ENCODE peak calls at places on chromosomes 11 and 22, in ten cellular contexts. One of them, this sample, is unnamed.

GRCh38 chr22:33038836-33039235 is 19.3 kb downstream of the SYN3 start:
- DNase-seq in NCI-H1436: no peak
- DNase-seq in stimulated activated naive CD8-positive, alpha-beta T cell treated with anti-CD3 and anti-CD28 coated beads, Interleukin-15, Interleukin-2, amounts not matched to agents 100 U/mL and 50 U/mL, for 24 hours: no peak
- DNase-seq in midbrain: no peak
- DNase-seq in SW 1271: no peak
- DNase-seq in amniotic stem cell: no peak
- DNase-seq in body of pancreas: no peak
- DNase-seq in upper lobe of left lung: no peak
- DNase-seq in colonic mucosa: no peak
- DNase-seq in posterior vena cava: no peak
- DNase-seq in this sample: no peak

GRCh38 chr11:86660011-86660595 is 12.3 kb downstream of the ME3 start:
- DNase-seq in colonic mucosa: no peak
- DNase-seq in stimulated activated naive CD8-positive, alpha-beta T cell treated with anti-CD3 and anti-CD28 coated beads, Interleukin-15, Interleukin-2, amounts not matched to agents 100 U/mL and 50 U/mL, for 24 hours: no peak
- DNase-seq in SW 1271: peak; percentile 41
- DNase-seq in amniotic stem cell: peak; percentile 3
- DNase-seq in NCI-H1436: no peak
- DNase-seq in posterior vena cava: no peak
- DNase-seq in midbrain: no peak
- DNase-seq in body of pancreas: no peak
- DNase-seq in upper lobe of left lung: no peak
- DNase-seq in this sample: no peak

GRCh38 chr22:44398791-44399190 is 86.0 kb upstream of the SHISAL1 start:
- DNase-seq in stimulated activated naive CD8-positive, alpha-beta T cell treated with anti-CD3 and anti-CD28 coated beads, Interleukin-15, Interleukin-2, amounts not matched to agents 100 U/mL and 50 U/mL, for 24 hours: no peak
- DNase-seq in upper lobe of left lung: peak; percentile 25
- DNase-seq in midbrain: no peak
- DNase-seq in NCI-H1436: no peak
- DNase-seq in body of pancreas: peak; percentile 8
- DNase-seq in amniotic stem cell: no peak
- DNase-seq in posterior vena cava: peak; percentile 14
- DNase-seq in SW 1271: no peak
- DNase-seq in colonic mucosa: peak; percentile 8
- DNase-seq in this sample: peak; percentile 42

GRCh38 chr11:119728651-119729580 is at the start of gene NECTIN1:
- DNase-seq in upper lobe of left lung: peak; percentile 99
- DNase-seq in SW 1271: peak; percentile 81
- DNase-seq in posterior vena cava: peak; percentile 97
- DNase-seq in NCI-H1436: peak; percentile 91
- DNase-seq in body of pancreas: peak; percentile 89
- DNase-seq in stimulated activated naive CD8-positive, alpha-beta T cell treated with anti-CD3 and anti-CD28 coated beads, Interleukin-15, Interleukin-2, amounts not matched to agents 100 U/mL and 50 U/mL, for 24 hours: peak; percentile 93
- DNase-seq in amniotic stem cell: peak; percentile 78
- DNase-seq in colonic mucosa: peak; percentile 94
- DNase-seq in midbrain: peak; percentile 92
- DNase-seq in this sample: peak; percentile 89

GRCh38 chr11:69864930-69865661 is 45.9 kb upstream of the FGF3 start:
- DNase-seq in body of pancreas: no peak
- DNase-seq in NCI-H1436: no peak
- DNase-seq in upper lobe of left lung: peak; percentile 51
- DNase-seq in posterior vena cava: peak; percentile 71
- DNase-seq in stimulated activated naive CD8-positive, alpha-beta T cell treated with anti-CD3 and anti-CD28 coated beads, Interleukin-15, Interleukin-2, amounts not matched to agents 100 U/mL and 50 U/mL, for 24 hours: no peak
- DNase-seq in SW 1271: no peak
- DNase-seq in colonic mucosa: no peak
- DNase-seq in midbrain: no peak
- DNase-seq in amniotic stem cell: no peak
- DNase-seq in this sample: no peak

GRCh38 chr11:70467196-70468085 is 69.1 kb downstream of the CTTN start:
- DNase-seq in body of pancreas: peak; percentile 53
- DNase-seq in midbrain: peak; percentile 45
- DNase-seq in stimulated activated naive CD8-positive, alpha-beta T cell treated with anti-CD3 and anti-CD28 coated beads, Interleukin-15, Interleukin-2, amounts not matched to agents 100 U/mL and 50 U/mL, for 24 hours: peak; percentile 77
- DNase-seq in posterior vena cava: peak; percentile 82
- DNase-seq in amniotic stem cell: peak; percentile 19
- DNase-seq in NCI-H1436: peak; percentile 46
- DNase-seq in upper lobe of left lung: no peak
- DNase-seq in SW 1271: peak; percentile 49
- DNase-seq in colonic mucosa: peak; percentile 71
- DNase-seq in this sample: peak; percentile 51

GRCh38 chr11:118157186-118157895 is 4.7 kb upstream of the SCN4B start:
- DNase-seq in NCI-H1436: no peak
- DNase-seq in stimulated activated naive CD8-positive, alpha-beta T cell treated with anti-CD3 and anti-CD28 coated beads, Interleukin-15, Interleukin-2, amounts not matched to agents 100 U/mL and 50 U/mL, for 24 hours: no peak
- DNase-seq in amniotic stem cell: no peak
- DNase-seq in colonic mucosa: no peak
- DNase-seq in upper lobe of left lung: no peak
- DNase-seq in body of pancreas: no peak
- DNase-seq in midbrain: no peak
- DNase-seq in posterior vena cava: no peak
- DNase-seq in SW 1271: no peak
- DNase-seq in this sample: no peak

GRCh38 chr22:49107561-49107960 is 720.1 kb downstream of the BRD1 start:
- DNase-seq in SW 1271: no peak
- DNase-seq in midbrain: no peak
- DNase-seq in NCI-H1436: no peak
- DNase-seq in stimulated activated naive CD8-positive, alpha-beta T cell treated with anti-CD3 and anti-CD28 coated beads, Interleukin-15, Interleukin-2, amounts not matched to agents 100 U/mL and 50 U/mL, for 24 hours: no peak
- DNase-seq in posterior vena cava: no peak
- DNase-seq in colonic mucosa: no peak
- DNase-seq in amniotic stem cell: no peak
- DNase-seq in upper lobe of left lung: no peak
- DNase-seq in body of pancreas: no peak
- DNase-seq in this sample: no peak

GRCh38 chr11:14266622-14267021 is 92.4 kb downstream of the RRAS2 start:
- DNase-seq in colonic mucosa: no peak
- DNase-seq in SW 1271: no peak
- DNase-seq in posterior vena cava: no peak
- DNase-seq in upper lobe of left lung: no peak
- DNase-seq in body of pancreas: no peak
- DNase-seq in stimulated activated naive CD8-positive, alpha-beta T cell treated with anti-CD3 and anti-CD28 coated beads, Interleukin-15, Interleukin-2, amounts not matched to agents 100 U/mL and 50 U/mL, for 24 hours: no peak
- DNase-seq in NCI-H1436: no peak
- DNase-seq in amniotic stem cell: no peak
- DNase-seq in midbrain: no peak
- DNase-seq in this sample: no peak

GRCh38 chr22:21816787-21817496 is 50.5 kb downstream of the MAPK1 start:
- DNase-seq in NCI-H1436: no peak
- DNase-seq in upper lobe of left lung: no peak
- DNase-seq in amniotic stem cell: peak; percentile 84
- DNase-seq in posterior vena cava: no peak
- DNase-seq in midbrain: no peak
- DNase-seq in body of pancreas: no peak
- DNase-seq in colonic mucosa: peak; percentile 18
- DNase-seq in stimulated activated naive CD8-positive, alpha-beta T cell treated with anti-CD3 and anti-CD28 coated beads, Interleukin-15, Interleukin-2, amounts not matched to agents 100 U/mL and 50 U/mL, for 24 hours: peak; percentile 17
- DNase-seq in SW 1271: peak; percentile 89
- DNase-seq in this sample: no peak

GRCh38 chr22:29306830-29307657 is 594 bp downstream of the GAS2L1 start:
- DNase-seq in SW 1271: peak; percentile 55
- DNase-seq in posterior vena cava: peak; percentile 94
- DNase-seq in body of pancreas: peak; percentile 83
- DNase-seq in upper lobe of left lung: peak; percentile 95
- DNase-seq in stimulated activated naive CD8-positive, alpha-beta T cell treated with anti-CD3 and anti-CD28 coated beads, Interleukin-15, Interleukin-2, amounts not matched to agents 100 U/mL and 50 U/mL, for 24 hours: peak; percentile 51
- DNase-seq in amniotic stem cell: peak; percentile 72
- DNase-seq in colonic mucosa: peak; percentile 86
- DNase-seq in NCI-H1436: peak; percentile 74
- DNase-seq in midbrain: peak; percentile 70
- DNase-seq in this sample: peak; percentile 88

GRCh38 chr11:43547900-43548381 is 132.6 kb upstream of the HSD17B12 start:
- DNase-seq in stimulated activated naive CD8-positive, alpha-beta T cell treated with anti-CD3 and anti-CD28 coated beads, Interleukin-15, Interleukin-2, amounts not matched to agents 100 U/mL and 50 U/mL, for 24 hours: no peak
- DNase-seq in NCI-H1436: peak; percentile 3
- DNase-seq in midbrain: no peak
- DNase-seq in body of pancreas: peak; percentile 51
- DNase-seq in upper lobe of left lung: peak; percentile 86
- DNase-seq in posterior vena cava: peak; percentile 81
- DNase-seq in SW 1271: no peak
- DNase-seq in amniotic stem cell: no peak
- DNase-seq in colonic mucosa: no peak
- DNase-seq in this sample: no peak

GRCh38 chr11:128790200-128790599 is 76.9 kb downstream of the KCNJ1 start:
- DNase-seq in body of pancreas: peak; percentile 62
- DNase-seq in colonic mucosa: no peak
- DNase-seq in posterior vena cava: no peak
- DNase-seq in amniotic stem cell: no peak
- DNase-seq in SW 1271: no peak
- DNase-seq in upper lobe of left lung: no peak
- DNase-seq in midbrain: peak; percentile 87
- DNase-seq in NCI-H1436: peak; percentile 70
- DNase-seq in stimulated activated naive CD8-positive, alpha-beta T cell treated with anti-CD3 and anti-CD28 coated beads, Interleukin-15, Interleukin-2, amounts not matched to agents 100 U/mL and 50 U/mL, for 24 hours: no peak
- DNase-seq in this sample: peak; percentile 80

GRCh38 chr11:2507945-2508749 is 63.3 kb downstream of the KCNQ1 start:
- DNase-seq in posterior vena cava: peak; percentile 48
- DNase-seq in stimulated activated naive CD8-positive, alpha-beta T cell treated with anti-CD3 and anti-CD28 coated beads, Interleukin-15, Interleukin-2, amounts not matched to agents 100 U/mL and 50 U/mL, for 24 hours: no peak
- DNase-seq in NCI-H1436: no peak
- DNase-seq in upper lobe of left lung: peak; percentile 26
- DNase-seq in amniotic stem cell: no peak
- DNase-seq in SW 1271: no peak
- DNase-seq in colonic mucosa: no peak
- DNase-seq in body of pancreas: no peak
- DNase-seq in midbrain: no peak
- DNase-seq in this sample: peak; percentile 24

GRCh38 chr11:64000026-64000739 is 13.9 kb downstream of the OTUB1 start:
- DNase-seq in upper lobe of left lung: peak; percentile 95
- DNase-seq in posterior vena cava: peak; percentile 90
- DNase-seq in stimulated activated naive CD8-positive, alpha-beta T cell treated with anti-CD3 and anti-CD28 coated beads, Interleukin-15, Interleukin-2, amounts not matched to agents 100 U/mL and 50 U/mL, for 24 hours: peak; percentile 79
- DNase-seq in midbrain: peak; percentile 62
- DNase-seq in amniotic stem cell: peak; percentile 23
- DNase-seq in SW 1271: no peak
- DNase-seq in body of pancreas: peak; percentile 66
- DNase-seq in colonic mucosa: peak; percentile 66
- DNase-seq in NCI-H1436: no peak
- DNase-seq in this sample: peak; percentile 67

GRCh38 chr11:93740031-93740801 is 1.1 kb downstream of the TAF1D start:
- DNase-seq in posterior vena cava: peak; percentile 76
- DNase-seq in amniotic stem cell: no peak
- DNase-seq in upper lobe of left lung: no peak
- DNase-seq in midbrain: no peak
- DNase-seq in NCI-H1436: no peak
- DNase-seq in stimulated activated naive CD8-positive, alpha-beta T cell treated with anti-CD3 and anti-CD28 coated beads, Interleukin-15, Interleukin-2, amounts not matched to agents 100 U/mL and 50 U/mL, for 24 hours: peak; percentile 54
- DNase-seq in SW 1271: peak; percentile 95
- DNase-seq in body of pancreas: peak; percentile 25
- DNase-seq in colonic mucosa: peak; percentile 47
- DNase-seq in this sample: no peak

GRCh38 chr22:22424210-22424800 is 84.2 kb downstream of the ZNF280B start:
- DNase-seq in body of pancreas: no peak
- DNase-seq in SW 1271: no peak
- DNase-seq in stimulated activated naive CD8-positive, alpha-beta T cell treated with anti-CD3 and anti-CD28 coated beads, Interleukin-15, Interleukin-2, amounts not matched to agents 100 U/mL and 50 U/mL, for 24 hours: no peak
- DNase-seq in colonic mucosa: no peak
- DNase-seq in NCI-H1436: no peak
- DNase-seq in upper lobe of left lung: no peak
- DNase-seq in posterior vena cava: no peak
- DNase-seq in amniotic stem cell: no peak
- DNase-seq in midbrain: no peak
- DNase-seq in this sample: no peak

GRCh38 chr11:26244207-26244606 is 87.7 kb upstream of the ANO3 start:
- DNase-seq in posterior vena cava: no peak
- DNase-seq in midbrain: no peak
- DNase-seq in body of pancreas: no peak
- DNase-seq in upper lobe of left lung: no peak
- DNase-seq in NCI-H1436: no peak
- DNase-seq in colonic mucosa: no peak
- DNase-seq in SW 1271: no peak
- DNase-seq in amniotic stem cell: no peak
- DNase-seq in stimulated activated naive CD8-positive, alpha-beta T cell treated with anti-CD3 and anti-CD28 coated beads, Interleukin-15, Interleukin-2, amounts not matched to agents 100 U/mL and 50 U/mL, for 24 hours: no peak
- DNase-seq in this sample: no peak

GRCh38 chr11:8408151-8408930 is 144.7 kb upstream of the LMO1 start:
- DNase-seq in midbrain: no peak
- DNase-seq in SW 1271: no peak
- DNase-seq in NCI-H1436: peak; percentile 25
- DNase-seq in colonic mucosa: no peak
- DNase-seq in amniotic stem cell: no peak
- DNase-seq in upper lobe of left lung: no peak
- DNase-seq in body of pancreas: no peak
- DNase-seq in stimulated activated naive CD8-positive, alpha-beta T cell treated with anti-CD3 and anti-CD28 coated beads, Interleukin-15, Interleukin-2, amounts not matched to agents 100 U/mL and 50 U/mL, for 24 hours: no peak
- DNase-seq in posterior vena cava: no peak
- DNase-seq in this sample: no peak

GRCh38 chr22:32565002-32565339 is 90.4 kb downstream of the FBXO7 start:
- DNase-seq in NCI-H1436: no peak
- DNase-seq in colonic mucosa: no peak
- DNase-seq in midbrain: no peak
- DNase-seq in amniotic stem cell: no peak
- DNase-seq in posterior vena cava: no peak
- DNase-seq in upper lobe of left lung: no peak
- DNase-seq in SW 1271: no peak
- DNase-seq in body of pancreas: no peak
- DNase-seq in stimulated activated naive CD8-positive, alpha-beta T cell treated with anti-CD3 and anti-CD28 coated beads, Interleukin-15, Interleukin-2, amounts not matched to agents 100 U/mL and 50 U/mL, for 24 hours: no peak
- DNase-seq in this sample: no peak

GRCh38 chr22:36304429-36304828 is 51.5 kb downstream of the APOL1 start:
- DNase-seq in midbrain: no peak
- DNase-seq in colonic mucosa: no peak
- DNase-seq in NCI-H1436: no peak
- DNase-seq in SW 1271: no peak
- DNase-seq in amniotic stem cell: no peak
- DNase-seq in stimulated activated naive CD8-positive, alpha-beta T cell treated with anti-CD3 and anti-CD28 coated beads, Interleukin-15, Interleukin-2, amounts not matched to agents 100 U/mL and 50 U/mL, for 24 hours: no peak
- DNase-seq in body of pancreas: no peak
- DNase-seq in upper lobe of left lung: no peak
- DNase-seq in posterior vena cava: no peak
- DNase-seq in this sample: no peak

GRCh38 chr11:12216100-12216499 is 105.7 kb downstream of the MICAL2 start:
- DNase-seq in NCI-H1436: no peak
- DNase-seq in SW 1271: no peak
- DNase-seq in stimulated activated naive CD8-positive, alpha-beta T cell treated with anti-CD3 and anti-CD28 coated beads, Interleukin-15, Interleukin-2, amounts not matched to agents 100 U/mL and 50 U/mL, for 24 hours: no peak
- DNase-seq in body of pancreas: peak; percentile 73
- DNase-seq in posterior vena cava: no peak
- DNase-seq in amniotic stem cell: no peak
- DNase-seq in midbrain: no peak
- DNase-seq in colonic mucosa: no peak
- DNase-seq in upper lobe of left lung: no peak
- DNase-seq in this sample: no peak

GRCh38 chr11:17544181-17544622 is at the start of gene USH1C:
- DNase-seq in stimulated activated naive CD8-positive, alpha-beta T cell treated with anti-CD3 and anti-CD28 coated beads, Interleukin-15, Interleukin-2, amounts not matched to agents 100 U/mL and 50 U/mL, for 24 hours: peak; percentile 41
- DNase-seq in NCI-H1436: no peak
- DNase-seq in body of pancreas: peak; percentile 51
- DNase-seq in posterior vena cava: peak; percentile 81
- DNase-seq in colonic mucosa: peak; percentile 83
- DNase-seq in SW 1271: peak; percentile 8
- DNase-seq in upper lobe of left lung: peak; percentile 88
- DNase-seq in midbrain: no peak
- DNase-seq in amniotic stem cell: no peak
- DNase-seq in this sample: no peak

GRCh38 chr11:86473991-86474833 is 99.5 kb downstream of the CCDC81 start:
- DNase-seq in stimulated activated naive CD8-positive, alpha-beta T cell treated with anti-CD3 and anti-CD28 coated beads, Interleukin-15, Interleukin-2, amounts not matched to agents 100 U/mL and 50 U/mL, for 24 hours: no peak
- DNase-seq in midbrain: no peak
- DNase-seq in SW 1271: peak; percentile 58
- DNase-seq in upper lobe of left lung: no peak
- DNase-seq in posterior vena cava: peak; percentile 90
- DNase-seq in colonic mucosa: no peak
- DNase-seq in NCI-H1436: no peak
- DNase-seq in amniotic stem cell: no peak
- DNase-seq in body of pancreas: no peak
- DNase-seq in this sample: peak; percentile 71

GRCh38 chr22:36378080-36378788 is 9.5 kb downstream of the MYH9 start:
- DNase-seq in midbrain: no peak
- DNase-seq in upper lobe of left lung: no peak
- DNase-seq in amniotic stem cell: no peak
- DNase-seq in stimulated activated naive CD8-positive, alpha-beta T cell treated with anti-CD3 and anti-CD28 coated beads, Interleukin-15, Interleukin-2, amounts not matched to agents 100 U/mL and 50 U/mL, for 24 hours: no peak
- DNase-seq in SW 1271: no peak
- DNase-seq in body of pancreas: no peak
- DNase-seq in NCI-H1436: no peak
- DNase-seq in posterior vena cava: no peak
- DNase-seq in colonic mucosa: no peak
- DNase-seq in this sample: no peak

GRCh38 chr11:131999084-131999483 is 628.7 kb downstream of the NTM start:
- DNase-seq in upper lobe of left lung: no peak
- DNase-seq in SW 1271: no peak
- DNase-seq in amniotic stem cell: no peak
- DNase-seq in body of pancreas: no peak
- DNase-seq in posterior vena cava: no peak
- DNase-seq in stimulated activated naive CD8-positive, alpha-beta T cell treated with anti-CD3 and anti-CD28 coated beads, Interleukin-15, Interleukin-2, amounts not matched to agents 100 U/mL and 50 U/mL, for 24 hours: no peak
- DNase-seq in midbrain: no peak
- DNase-seq in colonic mucosa: no peak
- DNase-seq in NCI-H1436: no peak
- DNase-seq in this sample: no peak

GRCh38 chr11:78110351-78110750 is 29.1 kb downstream of the ALG8 start:
- DNase-seq in amniotic stem cell: no peak
- DNase-seq in stimulated activated naive CD8-positive, alpha-beta T cell treated with anti-CD3 and anti-CD28 coated beads, Interleukin-15, Interleukin-2, amounts not matched to agents 100 U/mL and 50 U/mL, for 24 hours: no peak
- DNase-seq in midbrain: no peak
- DNase-seq in SW 1271: no peak
- DNase-seq in upper lobe of left lung: no peak
- DNase-seq in body of pancreas: no peak
- DNase-seq in colonic mucosa: no peak
- DNase-seq in posterior vena cava: no peak
- DNase-seq in NCI-H1436: no peak
- DNase-seq in this sample: no peak

GRCh38 chr11:95728790-95729189 is 60.8 kb downstream of the FAM76B start:
- DNase-seq in midbrain: no peak
- DNase-seq in amniotic stem cell: no peak
- DNase-seq in SW 1271: no peak
- DNase-seq in stimulated activated naive CD8-positive, alpha-beta T cell treated with anti-CD3 and anti-CD28 coated beads, Interleukin-15, Interleukin-2, amounts not matched to agents 100 U/mL and 50 U/mL, for 24 hours: no peak
- DNase-seq in posterior vena cava: no peak
- DNase-seq in body of pancreas: no peak
- DNase-seq in colonic mucosa: no peak
- DNase-seq in NCI-H1436: no peak
- DNase-seq in upper lobe of left lung: no peak
- DNase-seq in this sample: no peak

This sample was measured in heart left ventricle.